ENCODE peak calls at places on chromosomes 1 and 21, in six cellular contexts. K is heart left ventricle, P is AG09319, T is GM04504, Q is right cardiac atrium, X is NCI-H510A treated with DMSO at 0.1 percent for 48 hours. Y is an unnamed sample.
A peak's percentile ranks its signal among the peaks of the same experiment; 100 is the strongest.

GRCh38 chr1:177010246-177010825 is 154.2 kb downstream of the ASTN1 start:
- DNase-seq in K (no peak), P (no peak), T (no peak), Q (no peak), X (no peak), Y (no peak)

GRCh38 chr1:113990541-113990940 is 11.3 kb downstream of the OLFML3 start:
- DNase-seq in K (no peak), P (no peak), T (no peak), Q (no peak), X (no peak), Y (no peak)

GRCh38 chr1:19310061-19310460 is 1.9 kb downstream of the AKR7A2 start:
- DNase-seq in K (no peak), P (no peak), T (no peak), Q (no peak), X (no peak), Y (no peak)

GRCh38 chr1:8026976-8027747 is 1.1 kb upstream of the ERRFI1 start:
- DNase-seq in K (no peak), P (no peak), T (no peak), Q (peak; percentile 82), X (no peak), Y (no peak)

GRCh38 chr1:171948491-171948890 is 107.2 kb downstream of the DNM3 start:
- DNase-seq in K (no peak), P (no peak), T (peak; percentile 8), Q (no peak), X (no peak), Y (peak; percentile 29)

GRCh38 chr1:218476385-218476784 is 131.2 kb downstream of the TGFB2 start:
- DNase-seq in K (no peak), P (no peak), T (peak; percentile 52), Q (no peak), X (no peak), Y (peak; percentile 84)

GRCh38 chr1:43065191-43065590 is 106.5 kb upstream of the SLC2A1 start:
- DNase-seq in K (no peak), P (no peak), T (no peak), Q (no peak), X (no peak), Y (peak; percentile 80)

GRCh38 chr21:46517361-46517760 is 58.7 kb downstream of the DIP2A start:
- DNase-seq in K (peak; percentile 44), P (no peak), T (peak; percentile 34), Q (peak; percentile 68), X (no peak), Y (no peak)

GRCh38 chr1:60697204-60697994 is 385.0 kb upstream of the NFIA start:
- DNase-seq in K (no peak), P (no peak), T (no peak), Q (no peak), X (no peak), Y (no peak)

GRCh38 chr1:206012086-206012859 is 9.1 kb upstream of the RAB7B start:
- DNase-seq in K (peak; percentile 73), P (no peak), T (no peak), Q (peak; percentile 86), X (no peak), Y (no peak)

GRCh38 chr1:64043976-64044375 is 159.4 kb upstream of the UBE2U start:
- DNase-seq in K (no peak), P (no peak), T (peak; percentile 34), Q (no peak), X (no peak), Y (no peak)

GRCh38 chr21:44401386-44402160 is 48.2 kb downstream of the TRPM2 start:
- DNase-seq in K (no peak), P (no peak), T (no peak), Q (no peak), X (no peak), Y (no peak)

GRCh38 chr1:147273409-147274307 is 31.2 kb downstream of the CHD1L start:
- DNase-seq in K (peak; percentile 22), P (peak; percentile 65), T (peak; percentile 66), Q (no peak), X (peak; percentile 54), Y (peak; percentile 78)

Y was measured in epithelial cell of esophagus.